ENCODE peak calls at places on chromosomes 16 and 17, in four cellular contexts. N is ovary, Y is right lobe of liver, P is adrenal gland. A is an unnamed sample.

GRCh38 chr17:68248199-68248825 is 469 bp downstream of the AMZ2 start:
- DNase-seq in Y (no peak), N (peak), P (peak), A (no peak)

GRCh38 chr16:28029387-28030002 is 34.0 kb downstream of the GSG1L start:
- DNase-seq in N (no peak), Y (no peak), P (no peak), A (no peak)

GRCh38 chr16:53864819-53865491 is 161.0 kb downstream of the FTO start:
- DNase-seq in N (no peak), Y (no peak), P (no peak), A (no peak)

GRCh38 chr16:58863042-58863441 is 128.9 kb upstream of the GOT2 start:
- DNase-seq in P (no peak), Y (no peak), N (no peak), A (no peak)

GRCh38 chr16:1335996-1336395 is 2.6 kb downstream of the BAIAP3 start:
- DNase-seq in P (no peak), N (no peak), Y (no peak), A (no peak)

GRCh38 chr17:77385750-77386501 is 245.2 kb downstream of the SEC14L1 start:
- DNase-seq in N (no peak), P (peak), Y (peak), A (peak)

GRCh38 chr17:9644910-9645751 is at the start of gene USP43:
- DNase-seq in P (no peak), N (no peak), Y (peak), A (peak)

GRCh38 chr16:47049901-47050583 is 76.6 kb upstream of the DNAJA2 start:
- DNase-seq in P (no peak), Y (no peak), N (no peak), A (no peak)

GRCh38 chr17:333626-334396 is 18.8 kb downstream of the RPH3AL start:
- DNase-seq in N (peak), Y (peak), P (peak), A (no peak)

GRCh38 chr16:4613636-4614570 is 785 bp downstream of the UBALD1 start:
- DNase-seq in N (peak), Y (no peak), P (no peak), A (peak)
- TF ChIP-seq POLR2A in N (no peak), Y (no peak), P (no peak), A (no peak)

GRCh38 chr16:78639775-78640174 is 540.3 kb downstream of the WWOX start:
- DNase-seq in N (no peak), P (no peak), Y (no peak), A (no peak)
- TF ChIP-seq POLR2A in N (no peak), P (no peak), Y (no peak), A (no peak)

GRCh38 chr17:46940692-46941404 is 17.9 kb downstream of the GOSR2 start:
- DNase-seq in Y (peak), N (peak), P (peak), A (peak)
- TF ChIP-seq POLR2A in Y (no peak), N (no peak), P (no peak), A (no peak)

GRCh38 chr17:8079291-8080207 is 8.0 kb downstream of the ALOX12B start:
- DNase-seq in N (peak), Y (peak), P (peak), A (peak)
- TF ChIP-seq POLR2A in N (no peak), Y (no peak), P (no peak), A (peak)

GRCh38 chr17:45162022-45162687 is 480 bp downstream of the HEXIM2 start:
- DNase-seq in N (peak), Y (peak), P (peak), A (no peak)
- TF ChIP-seq POLR2A in N (no peak), Y (no peak), P (no peak), A (no peak)

GRCh38 chr17:57487552-57487951 is 231.2 kb downstream of the MSI2 start:
- DNase-seq in N (no peak), Y (no peak), P (no peak), A (no peak)

GRCh38 chr17:57490446-57490845 is 234.1 kb downstream of the MSI2 start:
- DNase-seq in P (no peak), N (no peak), Y (no peak), A (no peak)

GRCh38 chr17:57486978-57487377 is 230.7 kb downstream of the MSI2 start:
- DNase-seq in N (no peak), Y (no peak), P (no peak), A (no peak)

GRCh38 chr17:57489321-57489720 is 233.0 kb downstream of the MSI2 start:
- DNase-seq in Y (no peak), P (peak), N (no peak), A (no peak)

DNA sequence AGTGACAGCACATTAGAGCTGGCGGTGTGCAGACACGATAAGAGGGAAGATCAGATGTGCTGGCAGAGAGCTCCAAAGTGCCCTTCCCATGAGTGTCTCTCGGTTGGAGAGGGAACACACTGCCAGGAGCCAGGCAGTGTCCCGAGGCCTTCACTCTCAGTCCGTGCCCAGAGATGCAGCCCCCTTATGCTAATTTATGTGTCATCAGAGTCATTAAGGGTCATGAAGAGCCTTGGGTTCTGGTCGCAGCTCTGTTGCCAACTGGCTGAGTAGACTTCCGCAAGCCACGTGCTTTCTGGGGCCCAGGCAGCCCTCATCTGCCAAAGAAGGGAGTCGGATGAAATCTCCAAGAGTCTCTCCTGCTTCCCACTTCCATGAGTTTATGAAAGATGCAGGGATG is 232.5 kb downstream of the MSI2 start:
- DNase-seq in N (no peak), P (peak), Y (no peak), A (no peak)
- TF ChIP-seq POLR2A in N (no peak), P (no peak), Y (no peak), A (no peak)

GRCh38 chr17:15651583-15652110 is 32.1 kb upstream of the FBXW10B start:
- DNase-seq in P (peak), Y (peak), N (peak), A (peak)
- TF ChIP-seq POLR2A in P (peak), Y (no peak), N (no peak), A (no peak)

DNA sequence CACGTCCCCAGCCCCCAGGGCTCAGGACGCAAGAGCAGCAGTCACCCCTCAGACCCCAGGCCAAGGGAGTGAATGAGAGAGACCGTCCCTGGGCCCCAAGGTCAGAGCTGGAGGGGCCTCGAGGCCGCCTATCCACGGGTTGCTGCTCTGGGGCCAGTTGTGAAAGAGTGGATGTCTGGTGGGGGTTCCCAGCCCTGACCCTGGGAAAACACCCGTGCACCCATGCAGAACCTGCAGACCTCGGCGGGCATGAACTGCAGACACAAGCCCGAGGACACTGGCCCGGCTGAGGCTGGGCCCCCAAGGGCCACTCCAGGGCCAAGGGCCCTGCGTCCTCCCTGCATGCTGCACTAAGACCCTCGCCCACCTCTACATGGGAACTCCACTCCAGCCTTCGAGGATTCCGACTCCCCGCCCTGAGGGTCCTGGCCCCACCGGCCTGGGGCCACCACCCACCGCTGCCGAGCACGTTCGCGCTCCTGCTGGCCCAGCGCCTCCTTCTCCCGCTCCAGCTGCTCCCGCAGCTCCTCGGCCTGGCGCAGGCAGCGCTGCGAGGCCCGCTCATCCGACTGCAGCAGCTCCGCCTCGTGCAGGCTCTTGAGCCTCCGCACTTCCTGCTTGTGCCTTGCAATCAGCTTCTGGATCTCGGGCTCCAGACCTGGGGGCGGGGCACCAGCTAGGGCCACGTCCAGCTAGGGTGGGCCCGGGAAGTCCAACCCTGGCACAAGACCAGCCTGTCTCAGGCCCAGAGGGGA is 27.6 kb upstream of the AATK start:
- DNase-seq in N (no peak), Y (no peak), P (no peak), A (no peak)
- TF ChIP-seq POLR2A in N (no peak), Y (no peak), P (no peak), A (no peak)